ENCODE peak calls at places on chromosomes 5 and 9, in six cellular contexts. U is adrenal gland, E is upper lobe of right lung, R is PC-9, Y is spleen, Q is PC-3. M is an unnamed sample. For H3K9me3 and H3K4me1, the result is how much of the 10 kb centered on the place peaks cover.

GRCh38 chr9:135136481-135136880 is 49.0 kb downstream of the OLFM1 start:
- DNase-seq in U (no peak), E (no peak), R (no peak), Y (no peak), Q (no peak), M (no peak)

GRCh38 chr5:33231935-33232334 is 208.8 kb upstream of the TARS1 start:
- DNase-seq in U (no peak), E (no peak), R (no peak), Y (no peak), Q (no peak), M (no peak)

GRCh38 chr5:132065351-132065937 is 5.0 kb downstream of the IL3 start:
- DNase-seq in U (peak), E (peak), R (peak), Y (peak), Q (peak), M (peak)

GRCh38 chr9:36163840-36164175 is 5.4 kb upstream of the CCIN start:
- DNase-seq in U (no peak), E (no peak), R (no peak), Y (no peak), Q (peak), M (no peak)

GRCh38 chr5:119187776-119188529 is 117.1 kb downstream of the DMXL1 start:
- DNase-seq in U (no peak), E (no peak), R (no peak), Y (no peak), Q (no peak), M (no peak)

GRCh38 chr9:38388283-38389223 is 3.9 kb upstream of the ALDH1B1 start:
- DNase-seq in U (no peak), E (no peak), R (no peak), Y (no peak), Q (no peak), M (no peak)

GRCh38 chr5:81895312-81895711 is 76.5 kb upstream of the ATG10 start:
- DNase-seq in U (no peak), E (no peak), R (no peak), Y (no peak), Q (no peak), M (no peak)

GRCh38 chr9:111678293-111678692 is 16.9 kb downstream of the GNG10 start:
- DNase-seq in U (no peak), E (no peak), R (no peak), Y (no peak), Q (no peak), M (no peak)

GRCh38 chr5:27969157-27969556 is 930.8 kb upstream of the CDH9 start:
- DNase-seq in U (no peak), E (no peak), R (no peak), Y (no peak), Q (no peak), M (no peak)

GRCh38 chr5:78527054-78527884 is 121.3 kb downstream of the LHFPL2 start:
- DNase-seq in U (peak), E (no peak), R (no peak), Y (no peak), Q (peak), M (peak)

GRCh38 chr5:93800988-93801811 is 59.8 kb upstream of the POU5F2 start:
- DNase-seq in U (peak), E (no peak), R (peak), Y (no peak), Q (peak), M (peak)

GRCh38 chr5:69493235-69493925 is 790 bp downstream of the OCLN start:
- DNase-seq in U (peak), E (peak), R (peak), Y (peak), Q (peak), M (peak)

GRCh38 chr9:131028221-131028884 is 19.4 kb downstream of the LAMC3 start:
- DNase-seq in U (no peak), E (no peak), R (no peak), Y (no peak), Q (no peak), M (no peak)

GRCh38 chr9:104608336-104608735 is 2.9 kb upstream of the OR13C2 start:
- DNase-seq in U (no peak), E (no peak), R (no peak), Y (no peak), Q (peak), M (no peak)

GRCh38 chr5:173012882-173013281 is 29.3 kb downstream of the ATP6V0E1 start:
- DNase-seq in U (peak), E (peak), R (no peak), Y (peak), Q (no peak), M (no peak)

GRCh38 chr9:133290751-133291302 is 15.8 kb upstream of the ABO start:
- DNase-seq in U (no peak), E (no peak), R (no peak), Y (no peak), Q (no peak), M (no peak)

GRCh38 chr9:88835038-88835466 is 156.2 kb upstream of the S1PR3 start:
- DNase-seq in U (no peak), E (no peak), R (peak), Y (no peak), Q (peak), M (no peak)

GRCh38 chr9:136529516-136530471 is 16.1 kb downstream of the NOTCH1 start:
- DNase-seq in U (no peak), E (no peak), R (no peak), Y (no peak), Q (no peak), M (no peak)

GRCh38 chr5:88058625-88059024 is 210.0 kb downstream of the TMEM161B start:
- DNase-seq in U (no peak), E (no peak), R (no peak), Y (no peak), Q (peak), M (no peak)

GRCh38 chr5:78377056-78377717 is 16.8 kb downstream of the SCAMP1 start:
- DNase-seq in U (no peak), E (no peak), R (no peak), Y (no peak), Q (peak), M (peak)

GRCh38 chr5:161155451-161155850 is 303.4 kb upstream of the ATP10B start:
- DNase-seq in U (no peak), E (no peak), R (no peak), Y (no peak), Q (no peak), M (no peak)

GRCh38 chr5:127492854-127493738 is 24.3 kb upstream of the PRRC1 start:
- DNase-seq in U (no peak), E (no peak), R (no peak), Y (no peak), Q (peak), M (no peak)

GRCh38 chr5:79694652-79695051 is 5.0 kb downstream of the CMYA5 start:
- DNase-seq in U (no peak), E (no peak), R (no peak), Y (no peak), Q (no peak), M (no peak)

GRCh38 chr5:135576075-135576599 is 2.7 kb downstream of the CXCL14 start:
- DNase-seq in U (no peak), E (no peak), R (no peak), Y (no peak), Q (no peak), M (no peak)

GRCh38 chr9:16950051-16950450 is 79.6 kb upstream of the BNC2 start:
- DNase-seq in U (no peak), E (no peak), R (no peak), Y (no peak), Q (no peak), M (no peak)

GRCh38 chr9:15299374-15299939 is 7.6 kb downstream of the TTC39B start:
- DNase-seq in U (no peak), E (no peak), R (no peak), Y (peak), Q (no peak), M (no peak)

GRCh38 chr9:92538541-92538940 is 2.8 kb upstream of the ECM2 start:
- DNase-seq in U (no peak), E (no peak), R (no peak), Y (no peak), Q (peak), M (no peak)

GRCh38 chr5:35009657-35010056 is 38.1 kb downstream of the AGXT2 start:
- DNase-seq in U (no peak), E (no peak), R (no peak), Y (no peak), Q (no peak), M (no peak)

GRCh38 chr9:96169488-96169887 is 132.5 kb downstream of the HSD17B3 start:
- DNase-seq in U (peak), E (no peak), R (peak), Y (peak), Q (peak), M (peak)

GRCh38 chr5:110751902-110752762 is 13.3 kb downstream of the SLC25A46 start:
- DNase-seq in U (no peak), E (no peak), R (no peak), Y (no peak), Q (peak), M (no peak)

GRCh38 chr5:164972973-164973372 is 1467.6 kb downstream of the MAT2B start:
- DNase-seq in U (no peak), E (no peak), R (no peak), Y (no peak), Q (no peak), M (no peak)

GRCh38 chr5:157855404-157855994 is 3.4 kb downstream of the CLINT1 start:
- DNase-seq in U (peak), E (no peak), R (peak), Y (no peak), Q (peak), M (peak)

DNA sequence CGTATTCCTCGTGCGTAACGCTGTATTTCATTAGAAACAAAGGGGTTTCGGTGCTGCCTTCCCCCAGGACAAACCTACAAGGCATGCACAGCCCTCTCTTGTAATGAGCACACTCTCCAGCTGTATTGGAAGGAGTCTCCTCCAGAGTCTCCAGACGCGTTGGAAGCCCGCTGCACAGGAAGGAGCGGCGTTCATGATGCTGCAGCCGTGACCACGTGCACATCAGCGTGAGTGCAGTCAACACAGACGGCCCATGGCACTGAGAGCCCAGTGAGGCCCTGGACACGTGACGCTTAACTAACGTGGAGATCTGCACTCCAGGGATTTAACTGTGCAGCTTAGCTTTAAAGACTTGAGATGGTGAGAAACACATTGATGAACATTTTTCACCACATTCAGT is 209.0 kb upstream of the IRX1 start:
- DNase-seq in U (no peak), E (no peak), R (no peak), Y (no peak), Q (no peak), M (no peak)
- H3K4me3 ChIP-seq in U (no peak), E (no peak), R (no peak), Y (no peak), Q (no peak), M (no peak)

GRCh38 chr5:113050606-113051391 is 74.2 kb downstream of the DCP2 start:
- DNase-seq in U (no peak), E (no peak), R (no peak), Y (no peak), Q (peak), M (no peak)
- H3K9me3 ChIP-seq in U (under half), E (under half), R (under half), Y (under half), Q (under half), M (under half)

DNA sequence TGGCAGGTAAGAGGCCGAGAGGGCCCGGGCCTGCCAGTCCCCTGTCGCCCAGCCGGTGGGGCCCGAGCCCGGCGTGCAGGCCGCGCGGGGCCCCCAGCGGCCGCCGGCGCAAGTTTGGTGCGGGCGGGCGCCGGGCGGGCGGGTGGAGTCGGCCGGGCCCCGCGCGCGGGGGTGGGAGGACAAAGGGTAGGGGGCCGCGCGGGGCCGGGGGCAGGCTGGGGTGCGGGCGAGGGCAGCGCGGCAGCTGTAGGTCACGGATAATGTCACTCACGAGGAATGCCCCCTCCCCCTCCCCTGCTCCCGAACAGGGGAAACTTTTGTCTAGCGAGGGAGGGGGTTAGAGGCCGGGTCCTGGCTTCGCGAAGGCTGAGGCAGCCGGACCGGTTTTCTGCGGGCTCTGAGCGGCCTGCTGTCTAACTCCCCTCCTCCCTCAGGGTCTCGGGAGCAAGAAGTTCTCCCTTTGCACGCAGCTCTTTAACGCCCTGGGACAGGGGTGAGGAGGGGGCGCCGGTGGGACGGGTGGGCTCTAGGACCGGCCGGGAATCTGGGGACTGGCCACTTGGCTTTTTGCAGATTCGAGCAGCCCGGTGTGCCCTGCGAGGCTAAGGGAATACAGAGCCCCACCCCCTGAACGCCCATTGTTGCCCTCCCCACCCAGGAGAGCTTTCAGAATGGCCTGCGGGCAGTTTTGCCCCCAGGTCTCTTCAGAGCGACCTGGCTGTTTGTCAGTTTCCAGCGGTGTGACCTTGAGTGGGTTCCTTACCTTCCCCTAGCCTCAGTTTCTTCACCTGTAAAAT is 21.3 kb upstream of the NDST1 start:
- DNase-seq in U (peak), E (peak), R (peak), Y (peak), Q (peak), M (peak)
- H3K4me1 ChIP-seq in U (half or more), E (under half), R (under half), Y (under half), Q (under half), M (half or more)

GRCh38 chr5:15499528-15500325 is at the start of gene FBXL7:
- DNase-seq in U (peak), E (peak), R (no peak), Y (peak), Q (peak), M (peak)
- H3K4me3 ChIP-seq in U (peak), E (peak), R (no peak), Y (peak), Q (peak), M (peak)

GRCh38 chr5:180043381-180043780 is 28.2 kb downstream of the RNF130 start:
- DNase-seq in U (no peak), E (no peak), R (no peak), Y (no peak), Q (no peak), M (no peak)
- H3K9me3 ChIP-seq in U (under half), E (under half), R (under half), Y (under half), Q (under half), M (under half)

GRCh38 chr9:110095238-110095637 is 112.7 kb downstream of the C9orf152 start:
- DNase-seq in U (no peak), E (no peak), R (no peak), Y (no peak), Q (no peak), M (no peak)
- H3K4me1 ChIP-seq in U (under half), E (under half), R (under half), Y (under half), Q (under half), M (under half)

GRCh38 chr9:24479696-24480095 is 66.0 kb downstream of the IZUMO3 start:
- DNase-seq in U (no peak), E (no peak), R (no peak), Y (no peak), Q (no peak), M (no peak)
- H3K4me3 ChIP-seq in U (no peak), E (no peak), R (no peak), Y (no peak), Q (no peak), M (no peak)

DNA sequence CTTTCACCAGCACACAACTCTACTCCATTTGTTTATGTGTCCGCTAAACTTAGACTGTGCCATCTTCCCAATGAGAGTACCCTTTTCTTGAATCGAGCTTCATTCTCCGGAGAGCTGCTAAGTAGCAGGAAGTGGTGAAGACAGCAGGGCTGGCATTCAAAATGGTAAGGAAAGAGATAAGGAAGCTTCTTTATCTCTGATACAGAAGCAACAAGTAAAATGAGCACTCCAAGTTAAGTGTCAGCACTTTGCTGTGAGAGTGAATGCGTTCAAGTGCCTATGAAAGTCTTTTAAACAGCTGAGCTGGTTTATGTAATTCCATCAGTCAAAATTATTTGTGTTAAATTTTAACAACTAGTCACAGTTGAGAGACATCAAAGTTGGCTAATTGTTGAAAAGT is 386.8 kb upstream of the PTPRD start:
- DNase-seq in U (no peak), E (no peak), R (no peak), Y (no peak), Q (no peak), M (no peak)
- H3K9me3 ChIP-seq in U (under half), E (under half), R (under half), Y (under half), Q (under half), M (under half)

GRCh38 chr9:125183054-125183453 is 6.5 kb downstream of the PPP6C start:
- DNase-seq in U (no peak), E (no peak), R (no peak), Y (no peak), Q (no peak), M (no peak)
- H3K4me1 ChIP-seq in U (under half), E (under half), R (under half), Y (under half), Q (under half), M (under half)

M was measured in body of pancreas.